ENCODE peak calls at places on chromosome 3, in four cellular contexts. X, Q, S and I are unnamed samples.

GRCh38 chr3:181581651-181582050 is 130.1 kb upstream of the SOX2 start:
- DNase-seq in X (no peak), Q (no peak), S (no peak), I (no peak)

GRCh38 chr3:182567666-182568065 is 225.6 kb upstream of the ATP11B start:
- DNase-seq in X (peak), Q (no peak), S (no peak), I (no peak)

GRCh38 chr3:188197388-188197847 is 43.5 kb downstream of the LPP start:
- DNase-seq in X (no peak), Q (no peak), S (no peak), I (no peak)

GRCh38 chr3:131326307-131326706 is 55.3 kb upstream of the NUDT16 start:
- DNase-seq in X (no peak), Q (no peak), S (no peak), I (no peak)

GRCh38 chr3:15292765-15293522 is 39.4 kb downstream of the SH3BP5 start:
- DNase-seq in X (no peak), Q (no peak), S (no peak), I (no peak)

GRCh38 chr3:111819912-111820311 is 39.2 kb upstream of the PHLDB2 start:
- DNase-seq in X (no peak), Q (no peak), S (no peak), I (no peak)

GRCh38 chr3:137692803-137693431 is 71.2 kb upstream of the SOX14 start:
- DNase-seq in X (peak), Q (peak), S (peak), I (peak)

GRCh38 chr3:186217820-186218164 is 108.9 kb upstream of the ETV5 start:
- DNase-seq in X (no peak), Q (peak), S (peak), I (no peak)

GRCh38 chr3:158660711-158661110 is 11.7 kb downstream of the LXN start:
- DNase-seq in X (no peak), Q (no peak), S (no peak), I (no peak)

GRCh38 chr3:43178891-43179366 is 73.0 kb upstream of the POMGNT2 start:
- DNase-seq in X (no peak), Q (peak), S (no peak), I (no peak)

GRCh38 chr3:12157026-12157425 is 1.7 kb downstream of the TIMP4 start:
- DNase-seq in X (no peak), Q (no peak), S (no peak), I (no peak)

GRCh38 chr3:172223870-172224269 is 184.5 kb downstream of the FNDC3B start:
- DNase-seq in X (no peak), Q (no peak), S (no peak), I (no peak)

GRCh38 chr3:117238805-117239204 is 529.2 kb downstream of the TUSC7 start:
- DNase-seq in X (peak), Q (no peak), S (no peak), I (no peak)

GRCh38 chr3:96319176-96319575 is 495.2 kb upstream of the EPHA6 start:
- DNase-seq in X (no peak), Q (no peak), S (no peak), I (no peak)

GRCh38 chr3:90031121-90031520 is 923.7 kb downstream of the EPHA3 start:
- DNase-seq in X (no peak), Q (no peak), S (no peak), I (no peak)

GRCh38 chr3:36707623-36708409 is 56.5 kb downstream of the DCLK3 start:
- DNase-seq in X (no peak), Q (no peak), S (no peak), I (peak)

GRCh38 chr3:128554465-128555097 is 61.6 kb upstream of the GATA2 start:
- DNase-seq in X (no peak), Q (no peak), S (no peak), I (no peak)

GRCh38 chr3:115228266-115228665 is 81.2 kb upstream of the ZBTB20 start:
- DNase-seq in X (no peak), Q (no peak), S (no peak), I (no peak)

GRCh38 chr3:73502609-73503560 is 121.9 kb downstream of the PDZRN3 start:
- DNase-seq in X (peak), Q (peak), S (peak), I (peak)

GRCh38 chr3:54020436-54020835 is 101.9 kb upstream of the CACNA2D3 start:
- DNase-seq in X (no peak), Q (no peak), S (no peak), I (no peak)

GRCh38 chr3:140258222-140258724 is 323.3 kb downstream of the CLSTN2 start:
- DNase-seq in X (no peak), Q (no peak), S (no peak), I (no peak)

GRCh38 chr3:14524311-14524711 is 15.8 kb downstream of the GRIP2 start:
- DNase-seq in X (no peak), Q (no peak), S (no peak), I (no peak)

GRCh38 chr3:122974764-122975162 is 52.8 kb downstream of the SEMA5B start:
- DNase-seq in X (no peak), Q (no peak), S (no peak), I (no peak)

GRCh38 chr3:63862804-63863149 is 828 bp downstream of the THOC7 start:
- DNase-seq in X (no peak), Q (peak), S (no peak), I (no peak)

GRCh38 chr3:71601811-71602210 is 18.3 kb upstream of the FOXP1 start:
- DNase-seq in X (no peak), Q (no peak), S (no peak), I (no peak)

GRCh38 chr3:66490984-66491383 is 9.8 kb downstream of the LRIG1 start:
- DNase-seq in X (no peak), Q (no peak), S (no peak), I (no peak)

GRCh38 chr3:72591522-72592421 is 256.5 kb downstream of the SHQ1 start:
- DNase-seq in X (peak), Q (no peak), S (no peak), I (peak)

GRCh38 chr3:42539871-42540714 is 37.6 kb downstream of the VIPR1 start:
- DNase-seq in X (peak), Q (peak), S (no peak), I (peak)

GRCh38 chr3:151599103-151599672 is 134.5 kb upstream of the AADACL2 start:
- DNase-seq in X (peak), Q (no peak), S (no peak), I (peak)

GRCh38 chr3:65919841-65920240 is 118.9 kb downstream of the MAGI1 start:
- DNase-seq in X (no peak), Q (no peak), S (no peak), I (no peak)

GRCh38 chr3:78050276-78051080 is 1010.6 kb downstream of the ROBO2 start:
- DNase-seq in X (no peak), Q (no peak), S (no peak), I (no peak)

GRCh38 chr3:29764603-29765254 is 483.9 kb downstream of the RBMS3 start:
- DNase-seq in X (no peak), Q (no peak), S (no peak), I (no peak)

GRCh38 chr3:196585044-196585757 is 16.7 kb downstream of the FBXO45 start:
- DNase-seq in X (no peak), Q (no peak), S (no peak), I (no peak)
- TF ChIP-seq ESRRA in X (no peak), Q (no peak), S (no peak), I (no peak)

DNA sequence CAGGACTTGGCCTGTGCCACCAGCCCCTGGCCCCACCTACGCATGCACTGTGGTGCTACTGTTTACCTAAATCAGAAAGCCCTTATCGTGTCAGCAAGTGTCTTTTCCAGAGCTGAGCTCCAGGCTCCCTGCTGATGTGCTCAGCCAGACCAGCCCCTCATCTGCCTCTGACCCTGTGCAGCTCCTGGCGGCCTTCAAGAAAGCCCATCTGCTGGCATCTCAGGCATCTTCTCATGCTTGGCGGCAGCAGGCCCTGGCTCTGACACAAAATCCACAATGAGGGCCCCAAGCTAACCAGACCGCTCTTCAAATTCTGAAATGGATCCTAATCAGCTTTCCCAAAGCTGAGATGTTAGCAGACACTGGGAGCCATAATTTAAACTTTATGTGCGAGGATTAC is 50.9 kb upstream of the CTDSPL start:
- DNase-seq in X (no peak), Q (no peak), S (no peak), I (no peak)
- TF ChIP-seq CREB1 in X (no peak), Q (no peak), S (no peak), I (no peak)

DNA sequence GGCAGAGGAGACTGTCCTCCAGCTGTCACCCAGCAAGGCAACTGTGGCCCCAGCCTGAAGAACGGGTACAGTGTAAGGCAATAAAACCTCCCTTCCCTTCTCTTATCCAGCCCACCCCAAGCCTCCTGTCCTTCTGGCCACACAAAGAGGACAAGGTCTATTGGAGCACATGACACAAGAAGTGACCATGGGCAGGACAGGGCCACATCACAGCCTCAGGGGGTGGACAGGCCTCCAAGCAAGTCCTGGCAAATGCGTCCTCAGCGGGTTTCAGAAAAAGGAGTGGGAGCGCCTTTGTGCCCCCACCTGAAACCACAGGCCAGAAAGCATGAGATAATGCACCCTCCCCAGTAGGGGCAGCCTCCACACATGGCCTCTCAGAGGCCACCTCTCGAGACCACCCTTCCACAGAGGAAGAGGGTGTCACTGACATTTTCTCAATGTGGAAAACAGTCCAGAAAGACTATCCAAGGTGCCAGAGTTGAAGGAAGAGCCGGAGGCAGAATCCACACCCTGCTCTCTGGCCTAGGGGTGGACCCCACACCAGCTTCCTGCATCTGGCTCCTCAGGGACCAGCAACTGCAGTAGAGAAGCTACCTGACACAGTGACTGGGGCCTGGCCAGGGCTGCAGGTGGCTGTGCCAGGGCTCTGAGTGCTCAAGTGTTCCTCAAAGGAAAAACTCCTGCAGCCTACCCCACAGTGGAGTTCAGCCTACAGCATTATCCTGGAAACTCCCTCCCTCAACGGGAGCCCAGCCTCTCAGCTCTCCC is 43.9 kb downstream of the CCDC12 start:
- DNase-seq in X (no peak), Q (no peak), S (no peak), I (no peak)
- TF ChIP-seq SP1 in X (no peak), Q (no peak), S (no peak), I (no peak)

GRCh38 chr3:113222412-113223086 is 11.2 kb downstream of the BOC start:
- DNase-seq in X (no peak), Q (no peak), S (no peak), I (no peak)
- TF ChIP-seq ESRRA in X (no peak), Q (no peak), S (no peak), I (no peak)

GRCh38 chr3:156459434-156459833 is 95.5 kb downstream of the SSR3 start:
- DNase-seq in X (no peak), Q (no peak), S (no peak), I (no peak)

GRCh38 chr3:156465222-156465621 is 89.7 kb downstream of the SSR3 start:
- DNase-seq in X (no peak), Q (no peak), S (no peak), I (no peak)

GRCh38 chr3:156460206-156460609 is 94.7 kb downstream of the SSR3 start:
- DNase-seq in X (no peak), Q (no peak), S (no peak), I (peak)

GRCh38 chr3:156463123-156463522 is 91.8 kb downstream of the SSR3 start:
- DNase-seq in X (no peak), Q (no peak), S (no peak), I (no peak)

GRCh38 chr3:156461889-156462288 is 93.0 kb downstream of the SSR3 start:
- DNase-seq in X (no peak), Q (no peak), S (no peak), I (peak)
- TF ChIP-seq CREB1 in X (no peak), Q (no peak), S (no peak), I (no peak)

DNA sequence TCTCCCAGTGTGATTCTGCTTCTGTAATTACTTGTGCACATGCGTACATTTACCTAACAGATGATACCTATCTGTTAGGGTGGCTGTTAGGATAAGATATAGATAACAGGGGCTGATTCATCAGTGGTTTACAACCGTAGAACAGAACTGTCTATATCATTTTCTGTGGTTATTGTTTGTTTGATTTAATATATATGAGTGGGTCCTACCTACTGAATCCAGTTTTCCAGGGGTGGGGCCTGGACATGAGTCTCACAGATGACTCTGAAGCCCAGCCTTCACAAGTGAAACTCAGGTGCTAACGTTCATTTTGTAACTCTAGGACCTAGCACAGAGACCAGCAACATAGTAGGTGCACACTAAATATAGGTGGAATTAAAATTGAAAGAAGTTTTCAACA is 10.4 kb upstream of the ACAP2 start:
- DNase-seq in X (no peak), Q (no peak), S (no peak), I (no peak)
- TF ChIP-seq SP1 in X (no peak), Q (no peak), S (no peak), I (no peak)

GRCh38 chr3:39103324-39103693 is 4.1 kb downstream of the GORASP1 start:
- DNase-seq in X (no peak), Q (no peak), S (no peak), I (peak)
- TF ChIP-seq ESRRA in X (no peak), Q (no peak), S (no peak), I (no peak)

GRCh38 chr3:28050895-28051294 is 190.5 kb upstream of the CMC1 start:
- DNase-seq in X (no peak), Q (peak), S (no peak), I (no peak)
- TF ChIP-seq CREB1 in X (no peak), Q (no peak), S (no peak), I (no peak)

GRCh38 chr3:150059729-150060128 is 89.0 kb upstream of the PFN2 start:
- DNase-seq in X (no peak), Q (no peak), S (no peak), I (no peak)

GRCh38 chr3:150063237-150063636 is 92.5 kb upstream of the PFN2 start:
- DNase-seq in X (no peak), Q (no peak), S (no peak), I (no peak)

GRCh38 chr3:150059241-150059640 is 88.5 kb upstream of the PFN2 start:
- DNase-seq in X (no peak), Q (no peak), S (no peak), I (no peak)

GRCh38 chr3:150062492-150062891 is 91.8 kb upstream of the PFN2 start:
- DNase-seq in X (no peak), Q (no peak), S (no peak), I (no peak)

DNA sequence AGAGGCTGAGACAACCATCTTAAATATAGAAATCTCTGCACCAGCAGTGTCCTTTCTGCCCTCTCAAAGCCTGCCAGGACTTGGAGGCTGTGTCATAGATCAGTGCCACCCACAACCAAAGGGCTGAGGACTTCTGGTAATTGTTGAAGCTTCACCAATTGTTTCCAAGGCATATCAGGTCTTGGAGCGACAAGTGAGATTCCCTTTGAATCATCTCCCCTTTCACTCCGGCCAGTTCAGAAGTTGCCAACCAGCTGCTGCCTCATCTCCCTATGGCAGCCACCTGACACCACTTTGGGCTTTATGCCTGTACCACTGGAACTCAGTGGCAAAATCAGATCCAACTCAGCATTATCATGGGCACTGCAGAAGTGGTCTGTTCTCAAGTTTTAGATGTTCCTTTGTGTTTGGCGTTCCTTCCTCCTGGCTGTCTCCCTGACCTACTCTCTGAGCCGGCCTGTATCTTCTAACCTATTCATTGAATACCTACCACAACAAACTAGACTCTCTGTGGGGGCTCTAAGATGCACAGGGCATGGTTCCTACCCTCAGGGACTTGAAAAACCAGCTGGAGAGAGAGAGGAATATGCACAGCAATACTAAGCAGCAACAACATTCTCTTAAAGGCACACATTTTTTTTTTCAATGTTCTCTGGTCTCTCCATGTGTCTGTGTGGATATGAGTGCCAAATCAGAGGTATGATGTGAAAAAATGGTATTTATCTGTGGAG is 90.8 kb upstream of the PFN2 start:
- DNase-seq in X (no peak), Q (no peak), S (no peak), I (no peak)
- TF ChIP-seq SP1 in X (no peak), Q (no peak), S (no peak), I (no peak)